ENCODE peak calls at places on chromosomes 2 and 18, in nine cellular contexts. R is IMR-90; V is NCI-H1092; I is GM13976; S is naive thymus-derived CD8-positive, alpha-beta T cell; G is GM06990; C is fibroblast of mammary gland; T is substantia nigra; U is T-helper 9 cell. D is an unnamed sample.

GRCh38 chr2:27115485-27115884 is 3.4 kb downstream of the CGREF1 start:
- DNase-seq in T (no peak), S (no peak), V (no peak), R (peak), C (peak), I (no peak), U (no peak), G (no peak), D (no peak)

GRCh38 chr2:157182834-157183396 is 74.6 kb upstream of the GALNT5 start:
- DNase-seq in I (no peak), T (no peak), S (no peak), V (no peak), U (no peak), G (no peak), C (peak), R (peak), D (no peak)

GRCh38 chr2:127016329-127016728 is 90.6 kb downstream of the BIN1 start:
- DNase-seq in I (no peak), T (no peak), G (no peak), U (no peak), R (no peak), S (no peak), C (no peak), V (no peak), D (no peak)

GRCh38 chr2:197281421-197281820 is 29.2 kb downstream of the ANKRD44 start:
- DNase-seq in R (no peak), V (no peak), C (peak), S (no peak), T (no peak), G (no peak), I (no peak), U (no peak), D (no peak)

GRCh38 chr18:5546660-5547059 is 2.9 kb upstream of the EPB41L3 start:
- DNase-seq in T (no peak), S (no peak), C (peak), G (no peak), V (no peak), R (peak), U (no peak), I (no peak), D (no peak)

GRCh38 chr18:40404284-40404683 is 1550.8 kb upstream of the PIK3C3 start:
- DNase-seq in R (peak), U (no peak), V (no peak), G (no peak), S (no peak), C (peak), T (no peak), I (no peak), D (no peak)

GRCh38 chr2:71675296-71675695 is 221.9 kb downstream of the DYSF start:
- DNase-seq in T (no peak), R (no peak), U (no peak), I (no peak), S (no peak), V (no peak), G (no peak), C (no peak), D (no peak)

GRCh38 chr2:1233280-1233679 is 180.0 kb upstream of the TPO start:
- DNase-seq in G (no peak), R (no peak), I (no peak), S (no peak), U (no peak), V (peak), C (no peak), T (no peak), D (no peak)

GRCh38 chr2:188810591-188810990 is 163.6 kb upstream of the COL3A1 start:
- DNase-seq in T (no peak), V (no peak), S (no peak), C (peak), R (no peak), I (no peak), U (no peak), G (no peak), D (no peak)

GRCh38 chr2:177211602-177212105 is 940 bp upstream of the HNRNPA3 start:
- DNase-seq in C (no peak), T (no peak), V (no peak), S (no peak), R (no peak), I (no peak), U (no peak), G (no peak), D (no peak)